ENCODE peak calls at places on chromosomes 12 and 14, in seven cellular contexts. I, O, Q, M, N, U and E are unnamed samples.
A peak's percentile ranks its signal among the peaks of the same experiment; 100 is the strongest.

GRCh38 chr14:104677506-104678332 is 11.7 kb upstream of the INF2 start:
- DNase-seq in I (peak; percentile 61), O (peak; percentile 73), Q (no peak), M (no peak), N (peak; percentile 81), U (peak; percentile 83), E (peak; percentile 84)

GRCh38 chr14:76109087-76109880 is 42.4 kb upstream of the GPATCH2L start:
- DNase-seq in I (peak; percentile 55), O (no peak), Q (no peak), M (no peak), N (no peak), U (no peak), E (peak; percentile 5)

GRCh38 chr12:53997324-53998173 is 2.4 kb upstream of the HOXC9 start:
- DNase-seq in I (no peak), O (no peak), Q (no peak), M (no peak), N (no peak), U (no peak), E (no peak)

GRCh38 chr14:50649691-50650090 is 18.4 kb downstream of the SAV1 start:
- DNase-seq in I (no peak), O (no peak), Q (no peak), M (no peak), N (no peak), U (no peak), E (peak; percentile 28)

GRCh38 chr14:39122330-39123138 is 8.4 kb downstream of the GEMIN2 start:
- DNase-seq in I (no peak), O (no peak), Q (no peak), M (no peak), N (no peak), U (no peak), E (no peak)

GRCh38 chr12:55728932-55729591 is at the start of gene CD63:
- DNase-seq in I (peak; percentile 86), O (peak; percentile 91), Q (peak; percentile 94), M (no peak), N (peak; percentile 88), U (peak; percentile 78), E (peak; percentile 92)

GRCh38 chr12:83346333-83346732 is 659.6 kb downstream of the TMTC2 start:
- DNase-seq in I (no peak), O (no peak), Q (no peak), M (no peak), N (no peak), U (no peak), E (no peak)

GRCh38 chr12:53623526-53623925 is 2.7 kb downstream of the ATF7 start:
- DNase-seq in I (peak; percentile 42), O (no peak), Q (no peak), M (no peak), N (peak; percentile 66), U (no peak), E (no peak)

GRCh38 chr12:29164477-29165163 is 15.5 kb downstream of the FAR2 start:
- DNase-seq in I (no peak), O (no peak), Q (no peak), M (no peak), N (peak; percentile 62), U (peak; percentile 55), E (no peak)

GRCh38 chr12:85823436-85824179 is 12.6 kb downstream of the RASSF9 start:
- DNase-seq in I (no peak), O (no peak), Q (no peak), M (no peak), N (peak; percentile 42), U (peak; percentile 36), E (no peak)

GRCh38 chr12:84508943-84509342 is 403.7 kb downstream of the SLC6A15 start:
- DNase-seq in I (no peak), O (no peak), Q (no peak), M (no peak), N (no peak), U (no peak), E (no peak)

GRCh38 chr14:99415496-99416281 is 65.0 kb downstream of the SETD3 start:
- DNase-seq in I (peak; percentile 65), O (peak; percentile 48), Q (no peak), M (peak; percentile 69), N (peak; percentile 82), U (peak; percentile 56), E (peak; percentile 43)

GRCh38 chr12:132171293-132171967 is 27.2 kb downstream of the NOC4L start:
- DNase-seq in I (no peak), O (no peak), Q (no peak), M (no peak), N (no peak), U (no peak), E (no peak)

GRCh38 chr12:56082967-56083366 is 3.0 kb downstream of the ERBB3 start:
- DNase-seq in I (no peak), O (no peak), Q (no peak), M (no peak), N (no peak), U (no peak), E (no peak)

GRCh38 chr12:100986595-100987547 is 192.3 kb downstream of the ANO4 start:
- DNase-seq in I (no peak), O (no peak), Q (no peak), M (no peak), N (peak; percentile 63), U (no peak), E (no peak)

GRCh38 chr12:27780612-27781408 is 774 bp upstream of the MANSC4 start:
- DNase-seq in I (peak; percentile 52), O (peak; percentile 25), Q (no peak), M (no peak), N (peak; percentile 47), U (no peak), E (peak; percentile 73)

GRCh38 chr14:69518341-69519101 is 34.0 kb downstream of the PLEKHD1 start:
- DNase-seq in I (no peak), O (no peak), Q (no peak), M (no peak), N (no peak), U (no peak), E (peak; percentile 91)

GRCh38 chr12:98431089-98431488 is 84.3 kb upstream of the TMPO start:
- DNase-seq in I (no peak), O (no peak), Q (no peak), M (no peak), N (no peak), U (no peak), E (no peak)

GRCh38 chr12:1778911-1779310 is 41.5 kb upstream of the LRTM2 start:
- DNase-seq in I (no peak), O (no peak), Q (no peak), M (no peak), N (no peak), U (no peak), E (no peak)

GRCh38 chr12:88615490-88615889 is 35.2 kb upstream of the KITLG start:
- DNase-seq in I (no peak), O (no peak), Q (no peak), M (no peak), N (peak; percentile 50), U (no peak), E (no peak)

GRCh38 chr14:92938890-92939671 is 16.1 kb downstream of the CHGA start:
- DNase-seq in I (no peak), O (no peak), Q (no peak), M (no peak), N (no peak), U (no peak), E (no peak)

GRCh38 chr14:23055147-23055550 is 2.2 kb downstream of the CDH24 start:
- DNase-seq in I (no peak), O (no peak), Q (no peak), M (no peak), N (no peak), U (no peak), E (no peak)

GRCh38 chr14:34633697-34634096 is 3.7 kb upstream of the SNX6 start:
- DNase-seq in I (no peak), O (no peak), Q (no peak), M (no peak), N (no peak), U (no peak), E (no peak)

GRCh38 chr14:34629344-34629656 is 648 bp downstream of the SNX6 start:
- DNase-seq in I (peak; percentile 9), O (no peak), Q (no peak), M (no peak), N (no peak), U (no peak), E (no peak)

GRCh38 chr14:34632451-34632850 is 2.5 kb upstream of the SNX6 start:
- DNase-seq in I (no peak), O (no peak), Q (no peak), M (no peak), N (no peak), U (no peak), E (no peak)

GRCh38 chr14:34628681-34629135 is 1.2 kb downstream of the SNX6 start:
- DNase-seq in I (no peak), O (peak; percentile 61), Q (no peak), M (no peak), N (peak; percentile 18), U (no peak), E (no peak)

GRCh38 chr14:34629657-34630529 is at the start of gene SNX6:
- DNase-seq in I (peak; percentile 67), O (peak; percentile 85), Q (peak; percentile 90), M (peak; percentile 35), N (peak; percentile 70), U (peak; percentile 95), E (peak; percentile 82)
- TF ChIP-seq POLR2A in I (peak; percentile 60), O (peak; percentile 69), Q (peak; percentile 4), M (peak; percentile 67), N (peak; percentile 65), U (peak; percentile 58), E (peak; percentile 71)

GRCh38 chr12:104669851-104670337 is 213.1 kb downstream of the CHST11 start:
- DNase-seq in I (no peak), O (peak; percentile 57), Q (no peak), M (no peak), N (peak; percentile 35), U (no peak), E (peak; percentile 55)
- TF ChIP-seq POLR2A in I (no peak), O (no peak), Q (no peak), M (no peak), N (no peak), U (no peak), E (no peak)

GRCh38 chr12:49131973-49132461 is 822 bp upstream of the TUBA1B start:
- DNase-seq in I (peak; percentile 8), O (peak; percentile 26), Q (no peak), M (no peak), N (peak; percentile 50), U (peak; percentile 27), E (no peak)

GRCh38 chr12:49131051-49131972 is at the start of gene TUBA1B:
- DNase-seq in I (peak; percentile 88), O (peak; percentile 94), Q (peak; percentile 96), M (peak; percentile 67), N (peak; percentile 82), U (peak; percentile 66), E (peak; percentile 91)

GRCh38 chr12:49129332-49130150 is 1.7 kb downstream of the TUBA1B start:
- DNase-seq in I (no peak), O (no peak), Q (no peak), M (no peak), N (no peak), U (no peak), E (peak; percentile 5)

GRCh38 chr12:49130151-49131050 is 794 bp downstream of the TUBA1B start:
- DNase-seq in I (peak; percentile 84), O (peak; percentile 96), Q (peak; percentile 96), M (peak; percentile 78), N (peak; percentile 93), U (peak; percentile 73), E (peak; percentile 95)

GRCh38 chr12:49126852-49127763 is 4.1 kb downstream of the TUBA1B start:
- DNase-seq in I (no peak), O (no peak), Q (no peak), M (no peak), N (no peak), U (no peak), E (no peak)
- TF ChIP-seq POLR2A in I (no peak), O (no peak), Q (no peak), M (no peak), N (peak; percentile 38), U (no peak), E (no peak)

GRCh38 chr14:90405755-90406154 is 8.9 kb downstream of the CALM1 start:
- DNase-seq in I (no peak), O (no peak), Q (no peak), M (no peak), N (no peak), U (no peak), E (no peak)
- TF ChIP-seq POLR2A in I (no peak), O (no peak), Q (no peak), M (no peak), N (no peak), U (no peak), E (no peak)